ENCODE peak calls at places on chromosomes 12 and 14, in eight cellular contexts. X is AG08395; Q is HTR-8/SVneo; E is right lobe of liver; B is HL-60; L is pancreas; O is stimulated activated naive CD8-positive, alpha-beta T cell treated with anti-CD3 and anti-CD28 coated beads, Interleukin-15, amount 100 ng/mL, for 72 hours; I is left cardiac atrium. V is an unnamed sample.

GRCh38 chr12:59403259-59403932 is 192.4 kb upstream of the SLC16A7 start:
- DNase-seq in Q (peak), L (peak), O (peak), I (no peak), E (no peak), X (peak), B (no peak), V (peak)

GRCh38 chr12:87365423-87365822 is 663.8 kb downstream of the C12orf50 start:
- DNase-seq in O (no peak), B (no peak), Q (no peak), L (no peak), E (no peak), X (no peak), I (no peak), V (no peak)

GRCh38 chr12:93802698-93803097 is 125.5 kb downstream of the CRADD start:
- DNase-seq in E (no peak), B (no peak), X (no peak), I (no peak), L (no peak), Q (no peak), O (no peak), V (peak)

GRCh38 chr14:61103541-61104339 is 122.7 kb downstream of the SLC38A6 start:
- DNase-seq in I (peak), X (peak), O (peak), E (peak), B (peak), L (no peak), Q (peak), V (peak)

GRCh38 chr12:21677622-21678277 is 20.1 kb upstream of the LDHB start:
- DNase-seq in I (no peak), X (no peak), B (no peak), L (no peak), E (no peak), O (peak), Q (no peak), V (no peak)

GRCh38 chr12:115898670-115899069 is 378.8 kb downstream of the MED13L start:
- DNase-seq in X (no peak), Q (no peak), O (no peak), E (peak), B (no peak), L (no peak), I (no peak), V (no peak)

GRCh38 chr12:49990269-49990668 is 17.5 kb downstream of the AQP6 start:
- DNase-seq in B (peak), O (no peak), L (no peak), Q (no peak), X (no peak), I (no peak), E (no peak), V (peak)

GRCh38 chr14:37598085-37598972 is 2.9 kb downstream of the TTC6 start:
- DNase-seq in L (no peak), O (no peak), Q (no peak), E (no peak), I (peak), X (no peak), B (no peak), V (no peak)

GRCh38 chr12:62581288-62582064 is 114.8 kb downstream of the MON2 start:
- DNase-seq in Q (peak), L (no peak), B (no peak), X (peak), E (no peak), O (no peak), I (peak), V (peak)

GRCh38 chr12:121637231-121637914 is 11.0 kb downstream of the ORAI1 start:
- DNase-seq in I (no peak), X (no peak), B (no peak), Q (no peak), L (no peak), O (peak), E (peak), V (no peak)

GRCh38 chr14:99930420-99931274 is 134.6 kb upstream of the EVL start:
- DNase-seq in I (no peak), E (no peak), O (peak), Q (no peak), B (no peak), L (no peak), X (peak), V (peak)

GRCh38 chr12:96811083-96811482 is 96.0 kb upstream of the NEDD1 start:
- DNase-seq in I (no peak), Q (peak), O (no peak), B (no peak), X (peak), L (no peak), E (no peak), V (peak)

GRCh38 chr12:31647106-31647505 is 12.4 kb upstream of the ETFBKMT start:
- DNase-seq in X (no peak), E (no peak), Q (peak), O (no peak), I (no peak), L (no peak), B (no peak), V (no peak)

GRCh38 chr12:7162691-7163114 is 26.8 kb upstream of the PEX5 start:
- DNase-seq in E (peak), B (no peak), O (peak), I (peak), X (no peak), L (peak), Q (peak), V (no peak)

GRCh38 chr14:69955855-69956567 is 76.8 kb downstream of the SMOC1 start:
- DNase-seq in Q (no peak), O (no peak), L (no peak), I (no peak), E (no peak), X (no peak), B (no peak), V (peak)

GRCh38 chr12:49962861-49963765 is 1.4 kb downstream of the AQP5 start:
- DNase-seq in B (no peak), Q (peak), X (no peak), L (peak), I (peak), O (no peak), E (peak), V (no peak)

GRCh38 chr12:92629349-92630065 is 73.3 kb upstream of the PLEKHG7 start:
- DNase-seq in O (no peak), I (no peak), Q (no peak), X (no peak), L (no peak), E (no peak), B (no peak), V (peak)

GRCh38 chr12:123058471-123058870 is 78.0 kb downstream of the ARL6IP4 start:
- DNase-seq in B (no peak), Q (no peak), X (no peak), L (no peak), E (no peak), I (no peak), O (no peak), V (no peak)

GRCh38 chr12:132881853-132882252 is 5.6 kb downstream of the CHFR start:
- DNase-seq in L (no peak), E (no peak), B (no peak), Q (no peak), I (no peak), O (no peak), X (no peak), V (peak)

GRCh38 chr12:70576341-70577282 is 60.6 kb downstream of the PTPRB start:
- DNase-seq in X (peak), L (no peak), E (no peak), B (peak), Q (peak), I (no peak), O (no peak), V (peak)

GRCh38 chr12:105814283-105814682 is 324.5 kb downstream of the NUAK1 start:
- DNase-seq in X (no peak), I (no peak), B (no peak), O (no peak), L (no peak), Q (no peak), E (no peak), V (no peak)

GRCh38 chr12:108768591-108769500 is 37.5 kb upstream of the CORO1C start:
- DNase-seq in B (peak), E (peak), X (peak), O (peak), I (peak), Q (no peak), L (peak), V (peak)

GRCh38 chr12:57842342-57843294 is 3.9 kb downstream of the CTDSP2 start:
- DNase-seq in O (peak), E (no peak), L (no peak), X (no peak), I (no peak), B (no peak), Q (no peak), V (no peak)

GRCh38 chr12:10235761-10236631 is 23.3 kb downstream of the GABARAPL1 start:
- DNase-seq in O (peak), X (peak), I (peak), Q (peak), L (no peak), B (peak), E (no peak), V (peak)

GRCh38 chr12:31485570-31485969 is 105.4 kb downstream of the DENND5B start:
- DNase-seq in Q (no peak), L (no peak), O (no peak), X (no peak), E (no peak), I (no peak), B (no peak), V (peak)

GRCh38 chr12:115362319-115362976 is 678.5 kb upstream of the TBX3 start:
- DNase-seq in L (no peak), Q (no peak), X (peak), B (no peak), I (no peak), E (no peak), O (no peak), V (peak)

GRCh38 chr14:88289214-88289613 is 33.9 kb downstream of the KCNK10 start:
- DNase-seq in O (no peak), Q (no peak), B (no peak), E (peak), L (no peak), I (no peak), X (no peak), V (no peak)

GRCh38 chr12:56374726-56375597 is 12.3 kb upstream of the APOF start:
- DNase-seq in B (no peak), X (no peak), L (no peak), O (no peak), E (no peak), Q (no peak), I (no peak), V (no peak)

GRCh38 chr12:57519758-57520007 is 631 bp downstream of the DDIT3 start:
- DNase-seq in B (no peak), I (no peak), O (peak), Q (no peak), E (no peak), L (no peak), X (no peak), V (no peak)

GRCh38 chr12:3285570-3285969 is 205.4 kb upstream of the PRMT8 start:
- DNase-seq in Q (no peak), B (no peak), E (no peak), O (no peak), X (no peak), I (no peak), L (no peak), V (no peak)